ENCODE peak calls at places on chromosome 12, in seven cellular contexts. R is CD4-positive, CD25-positive, alpha-beta regulatory T cell; T is activated naive CD8-positive, alpha-beta T cell treated with anti-CD3 and anti-CD28 coated beads, Interleukin-2, amount 10 ng/mL, durations not matched to agents 7 days and 5 days; J is endothelial cell; N is H54; A is cerebellum; D is putamen. V is an unnamed sample.

GRCh38 chr12:57940915-57941164 is 527 bp upstream of the ATP23 start:
- DNase-seq in R (no peak), T (no peak), J (no peak), N (no peak), A (no peak), D (no peak), V (no peak)

GRCh38 chr12:57844725-57845477 is 1.6 kb downstream of the CTDSP2 start:
- DNase-seq in R (no peak), T (peak; percentile 53), J (peak; percentile 37), N (peak; percentile 77), A (peak; percentile 63), D (no peak), V (peak; percentile 19)

GRCh38 chr12:123532808-123533649 is 490 bp downstream of the RILPL1 start:
- DNase-seq in R (peak; percentile 17), T (no peak), J (peak; percentile 58), N (peak; percentile 40), A (peak; percentile 32), D (no peak), V (no peak)

GRCh38 chr12:38907171-38907923 is 2.0 kb upstream of the CPNE8 start:
- DNase-seq in R (no peak), T (no peak), J (no peak), N (no peak), A (no peak), D (no peak), V (no peak)

GRCh38 chr12:120321382-120322202 is 6.0 kb downstream of the PLA2G1B start:
- DNase-seq in R (no peak), T (no peak), J (no peak), N (no peak), A (no peak), D (no peak), V (no peak)

GRCh38 chr12:1807489-1807888 is 12.9 kb upstream of the LRTM2 start:
- DNase-seq in R (no peak), T (no peak), J (no peak), N (no peak), A (peak; percentile 23), D (no peak), V (no peak)

GRCh38 chr12:69601962-69602685 is 8.6 kb downstream of the LRRC10 start:
- DNase-seq in R (no peak), T (no peak), J (no peak), N (no peak), A (no peak), D (no peak), V (no peak)

GRCh38 chr12:103673891-103674375 is 86.9 kb downstream of the STAB2 start:
- DNase-seq in R (no peak), T (no peak), J (no peak), N (no peak), A (no peak), D (no peak), V (no peak)

GRCh38 chr12:96143392-96143791 is 50.8 kb upstream of the ELK3 start:
- DNase-seq in R (peak; percentile 39), T (no peak), J (no peak), N (no peak), A (no peak), D (no peak), V (peak; percentile 28)

GRCh38 chr12:71139153-71139735 is 18.6 kb downstream of the TSPAN8 start:
- DNase-seq in R (no peak), T (no peak), J (no peak), N (no peak), A (no peak), D (no peak), V (no peak)

GRCh38 chr12:122051231-122051876 is 27.2 kb upstream of the MLXIP start:
- DNase-seq in R (no peak), T (no peak), J (no peak), N (no peak), A (no peak), D (no peak), V (no peak)

GRCh38 chr12:52321433-52321832 is 235 bp upstream of the KRT83 start:
- DNase-seq in R (no peak), T (peak; percentile 23), J (no peak), N (no peak), A (no peak), D (peak; percentile 20), V (no peak)

GRCh38 chr12:65885312-65885711 is 61.0 kb downstream of the HMGA2 start:
- DNase-seq in R (no peak), T (no peak), J (no peak), N (no peak), A (no peak), D (no peak), V (no peak)

GRCh38 chr12:21819236-21819635 is 44.7 kb upstream of the KCNJ8 start:
- DNase-seq in R (no peak), T (no peak), J (no peak), N (no peak), A (no peak), D (no peak), V (no peak)

GRCh38 chr12:2097617-2098016 is 44.8 kb downstream of the CACNA1C start:
- DNase-seq in R (no peak), T (no peak), J (no peak), N (no peak), A (no peak), D (no peak), V (no peak)